ENCODE peak calls at places on chromosomes 4 and X, in ten cellular contexts. E, U, F, C, R, D, K, J, S and T are unnamed samples.

GRCh38 chr4:159360549-159360948 is 257.7 kb downstream of the RAPGEF2 start:
- DNase-seq in E (no peak), U (no peak), F (peak), C (no peak), R (no peak), D (no peak), K (peak), J (no peak), S (no peak), T (no peak)

GRCh38 chr4:41880840-41881831 is 54.1 kb upstream of the TMEM33 start:
- DNase-seq in E (no peak), U (no peak), F (no peak), C (no peak), R (no peak), D (no peak), K (no peak), J (no peak), S (no peak), T (no peak)

GRCh38 chr4:155546451-155546850 is 120.2 kb upstream of the GUCY1A1 start:
- DNase-seq in E (no peak), U (no peak), F (no peak), C (no peak), R (no peak), D (no peak), K (no peak), J (no peak), S (no peak), T (no peak)

GRCh38 chr4:167339781-167340180 is 105.5 kb upstream of the SPOCK3 start:
- DNase-seq in E (no peak), U (no peak), F (no peak), C (no peak), R (no peak), D (no peak), K (no peak), J (no peak), S (no peak), T (no peak)

GRCh38 chrX:149837639-149838038 is 43.3 kb upstream of the MAGEA8 start:
- DNase-seq in E (no peak), U (no peak), F (no peak), C (no peak), R (no peak), D (no peak), K (no peak), J (no peak), S (no peak), T (no peak)

GRCh38 chr4:54897590-54897989 is 227.8 kb downstream of the KDR start:
- DNase-seq in E (peak), U (no peak), F (peak), C (no peak), R (no peak), D (no peak), K (no peak), J (no peak), S (no peak), T (no peak)

GRCh38 chr4:94615431-94615830 is 142.3 kb upstream of the BMPR1B start:
- DNase-seq in E (no peak), U (no peak), F (no peak), C (no peak), R (no peak), D (no peak), K (no peak), J (no peak), S (no peak), T (no peak)

GRCh38 chr4:73904491-73904890 is 35.3 kb downstream of the CXCL1 start:
- DNase-seq in E (no peak), U (no peak), F (no peak), C (peak), R (no peak), D (no peak), K (no peak), J (no peak), S (no peak), T (no peak)

GRCh38 chrX:74291577-74291963 is 12.4 kb upstream of the ZCCHC13 start:
- DNase-seq in E (no peak), U (no peak), F (no peak), C (peak), R (no peak), D (no peak), K (no peak), J (no peak), S (no peak), T (no peak)

GRCh38 chrX:21374163-21374993 is at the start of gene CNKSR2:
- DNase-seq in E (no peak), U (peak), F (peak), C (no peak), R (peak), D (no peak), K (no peak), J (peak), S (peak), T (peak)

GRCh38 chr4:10063544-10064300 is 42.4 kb upstream of the SLC2A9 start:
- DNase-seq in E (no peak), U (peak), F (peak), C (no peak), R (peak), D (no peak), K (peak), J (peak), S (no peak), T (peak)

GRCh38 chr4:3010998-3011397 is 47.6 kb downstream of the GRK4 start:
- DNase-seq in E (no peak), U (no peak), F (no peak), C (no peak), R (no peak), D (no peak), K (peak), J (no peak), S (no peak), T (no peak)
- H3K27ac ChIP-seq in E (peak), U (no peak), F (no peak), C (no peak), R (no peak), D (no peak), K (peak), J (no peak), S (no peak), T (no peak)

DNA sequence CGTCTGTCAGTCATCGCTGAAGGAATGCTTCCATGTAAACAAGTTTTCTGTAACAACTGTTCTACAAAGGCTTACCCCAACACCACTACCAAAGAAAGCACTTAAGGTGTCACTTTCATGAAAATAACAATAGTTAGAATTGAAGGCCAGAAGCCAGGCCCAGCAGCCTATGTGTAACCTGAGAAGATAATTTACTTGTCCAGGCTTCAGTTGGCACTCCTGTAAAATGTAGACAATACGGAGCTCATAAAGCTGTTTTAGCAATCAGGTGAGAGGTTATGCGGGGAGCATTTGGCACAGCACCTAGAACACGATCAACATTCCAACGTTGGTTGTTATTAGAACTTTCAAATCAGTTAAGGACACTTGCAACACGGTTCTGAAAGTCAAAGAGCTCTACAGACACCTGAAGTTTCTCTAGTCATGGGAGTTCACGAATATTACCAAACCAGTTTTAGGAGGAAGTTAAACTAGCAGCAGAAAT is 15.7 kb downstream of the ADGRA3 start:
- DNase-seq in E (peak), U (no peak), F (no peak), C (no peak), R (no peak), D (no peak), K (no peak), J (no peak), S (no peak), T (no peak)
- H3K27ac ChIP-seq in E (peak), U (peak), F (no peak), C (no peak), R (peak), D (no peak), K (no peak), J (no peak), S (no peak), T (no peak)

DNA sequence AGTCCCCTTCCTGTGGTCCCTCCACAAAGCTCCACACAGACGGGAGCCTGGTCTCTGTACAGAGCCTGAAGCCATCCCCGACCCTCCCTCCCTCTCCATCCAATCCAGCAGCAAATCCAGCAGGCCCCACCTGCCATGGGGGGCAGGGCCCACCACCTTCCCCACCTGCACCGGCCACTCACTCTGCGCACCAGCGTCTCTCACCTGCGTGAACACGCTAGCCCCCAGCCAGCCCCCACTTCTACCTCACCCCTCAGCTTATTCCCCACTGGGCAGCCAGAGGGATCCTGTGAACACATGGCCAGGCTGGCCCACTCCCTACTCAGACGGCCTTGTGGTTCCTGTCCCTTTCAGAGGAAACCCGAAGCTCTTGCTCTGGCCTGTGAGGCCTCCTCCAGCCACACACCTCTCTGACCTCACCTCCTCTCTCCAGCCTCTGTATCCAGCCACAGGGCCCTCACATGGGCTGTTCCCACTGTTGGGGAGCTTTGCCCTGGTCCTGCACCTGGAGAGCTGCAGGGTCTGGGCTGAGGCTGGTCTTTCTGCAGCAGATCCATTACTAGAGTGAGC is 70.9 kb downstream of the WFS1 start:
- DNase-seq in E (no peak), U (no peak), F (no peak), C (no peak), R (no peak), D (no peak), K (no peak), J (no peak), S (no peak), T (no peak)
- H3K27ac ChIP-seq in E (no peak), U (no peak), F (no peak), C (no peak), R (no peak), D (no peak), K (no peak), J (peak), S (no peak), T (no peak)

GRCh38 chr4:16852168-16852567 is 46.3 kb downstream of the LDB2 start:
- DNase-seq in E (no peak), U (no peak), F (peak), C (no peak), R (no peak), D (no peak), K (no peak), J (no peak), S (no peak), T (no peak)

GRCh38 chr4:16853653-16854052 is 44.8 kb downstream of the LDB2 start:
- DNase-seq in E (no peak), U (no peak), F (no peak), C (no peak), R (no peak), D (no peak), K (no peak), J (no peak), S (no peak), T (no peak)

GRCh38 chr4:16857425-16857824 is 41.0 kb downstream of the LDB2 start:
- DNase-seq in E (no peak), U (no peak), F (peak), C (no peak), R (no peak), D (no peak), K (no peak), J (no peak), S (no peak), T (no peak)

GRCh38 chr4:16858275-16858752 is 40.1 kb downstream of the LDB2 start:
- DNase-seq in E (no peak), U (no peak), F (peak), C (no peak), R (no peak), D (no peak), K (no peak), J (no peak), S (no peak), T (no peak)

DNA sequence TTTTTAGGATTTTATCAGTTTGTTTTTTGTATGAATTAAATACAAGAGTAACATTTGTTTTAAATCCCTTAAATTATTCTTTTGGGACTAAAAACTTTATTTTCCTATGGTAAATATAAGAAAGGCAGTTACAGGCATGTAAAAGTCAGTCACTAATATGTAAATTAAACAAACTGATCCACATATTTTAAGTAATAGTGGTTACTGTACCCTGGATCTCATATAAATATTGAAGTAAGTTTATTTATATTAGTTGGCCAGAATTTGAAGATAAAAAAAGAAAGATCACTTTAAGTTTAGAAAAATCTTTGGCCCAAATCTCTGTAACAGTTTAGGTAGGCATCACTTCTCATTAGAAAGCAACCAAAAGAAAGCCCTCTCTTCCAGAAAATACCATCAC is 45.8 kb downstream of the LDB2 start:
- DNase-seq in E (no peak), U (no peak), F (no peak), C (no peak), R (no peak), D (no peak), K (no peak), J (no peak), S (no peak), T (no peak)
- H3K27ac ChIP-seq in E (no peak), U (no peak), F (no peak), C (no peak), R (no peak), D (no peak), K (no peak), J (no peak), S (no peak), T (no peak)

DNA sequence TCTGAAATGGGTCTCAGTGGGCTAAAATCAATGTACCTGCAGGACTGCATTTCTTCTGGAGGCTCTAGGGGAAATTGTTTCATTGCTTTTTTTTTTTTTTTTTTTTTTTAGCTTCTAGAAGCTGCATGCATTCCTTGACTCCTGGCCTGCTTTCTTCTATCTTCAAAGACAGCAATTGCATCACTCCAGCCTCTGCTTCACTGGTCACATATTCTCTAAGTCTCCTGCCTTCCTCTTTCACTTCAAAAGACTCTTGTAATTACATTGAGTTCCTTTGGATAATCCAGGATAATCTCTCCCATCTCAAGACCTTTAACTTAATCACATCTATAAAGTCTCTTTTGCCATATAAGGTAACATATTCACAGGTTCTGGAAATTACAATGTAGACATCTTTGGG is 11.3 kb upstream of the PCYT1B start:
- DNase-seq in E (no peak), U (no peak), F (no peak), C (no peak), R (no peak), D (no peak), K (no peak), J (no peak), S (no peak), T (no peak)
- H3K27ac ChIP-seq in E (no peak), U (no peak), F (no peak), C (no peak), R (no peak), D (no peak), K (no peak), J (no peak), S (no peak), T (no peak)

GRCh38 chrX:128818690-128819089 is 704.6 kb downstream of the SMARCA1 start:
- DNase-seq in E (no peak), U (no peak), F (no peak), C (no peak), R (no peak), D (no peak), K (no peak), J (no peak), S (no peak), T (no peak)

DNA sequence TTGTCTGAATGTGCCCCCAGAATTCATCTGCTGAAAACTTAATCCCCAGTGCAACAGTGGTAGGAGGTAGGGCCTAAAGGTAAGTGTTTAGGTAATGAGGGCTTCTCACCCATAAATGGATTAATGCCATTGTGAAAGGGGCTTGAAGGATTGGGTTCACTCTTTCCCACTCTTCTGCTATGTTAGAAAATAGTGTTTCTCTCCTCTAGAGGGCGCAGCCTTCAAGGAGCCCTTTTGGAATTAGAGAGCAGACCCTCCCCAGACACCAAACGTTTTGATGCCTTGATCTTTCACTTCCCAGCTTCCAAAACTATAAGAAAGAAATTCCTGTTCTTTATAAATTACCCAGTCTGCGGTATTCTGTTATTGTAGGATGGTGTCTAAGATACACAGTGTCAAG is 706.4 kb downstream of the SMARCA1 start:
- DNase-seq in E (no peak), U (no peak), F (no peak), C (peak), R (no peak), D (peak), K (no peak), J (no peak), S (no peak), T (no peak)
- H3K27ac ChIP-seq in E (no peak), U (no peak), F (no peak), C (no peak), R (no peak), D (no peak), K (no peak), J (no peak), S (no peak), T (no peak)

GRCh38 chrX:10176121-10177003 is 19.6 kb downstream of the CLCN4 start:
- DNase-seq in E (no peak), U (no peak), F (no peak), C (no peak), R (peak), D (no peak), K (no peak), J (no peak), S (no peak), T (no peak)
- H3K27ac ChIP-seq in E (no peak), U (peak), F (no peak), C (peak), R (peak), D (no peak), K (peak), J (peak), S (no peak), T (peak)

DNA sequence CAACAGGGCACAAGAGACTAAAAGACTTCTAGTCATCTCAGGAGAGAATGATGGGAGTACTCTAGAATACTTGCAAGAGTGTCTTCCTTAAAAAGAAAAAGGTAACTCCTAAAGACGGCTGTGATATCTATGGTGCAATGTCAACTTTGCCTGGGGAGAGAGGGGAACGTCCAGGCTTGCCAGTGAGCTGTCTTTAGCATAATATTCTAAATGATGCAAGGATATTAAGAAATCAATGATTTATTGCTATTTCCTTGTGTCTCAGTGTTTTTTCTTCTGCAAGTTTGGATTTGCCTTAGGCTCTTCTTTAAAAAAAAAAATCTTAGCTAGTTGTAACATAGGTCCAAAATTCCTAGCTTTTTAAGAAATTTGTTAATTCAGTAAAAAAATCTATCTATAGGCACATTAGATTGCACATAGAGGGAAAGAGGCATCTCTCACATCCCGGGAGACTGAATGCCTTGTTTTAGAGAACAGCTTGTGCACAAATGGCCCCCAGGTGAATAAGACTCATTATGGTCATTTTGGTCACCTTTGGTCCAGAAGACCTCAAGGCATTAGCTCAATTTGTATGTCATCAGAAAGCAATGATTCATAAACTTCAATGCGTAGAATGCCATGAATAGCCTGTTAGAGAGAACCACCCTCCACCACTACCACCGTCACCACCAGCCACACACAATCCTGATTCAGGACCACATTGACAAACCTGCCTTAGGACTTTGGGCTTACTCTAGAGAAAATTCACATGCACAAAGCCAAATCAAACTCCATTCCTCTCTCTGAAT is 104.1 kb downstream of the PALLD start:
- DNase-seq in E (no peak), U (no peak), F (no peak), C (no peak), R (no peak), D (no peak), K (peak), J (no peak), S (no peak), T (no peak)
- H3K27ac ChIP-seq in E (no peak), U (no peak), F (no peak), C (no peak), R (no peak), D (no peak), K (no peak), J (no peak), S (no peak), T (no peak)